ENCODE peak calls at places on chromosomes 12 and 14, in ten cellular contexts. E is fibroblast of the aortic adventitia, I is GM20000, J is GM13976, W is lower leg skin, U is GM12878, Y is A549, D is nephron progenitor cell, N is left lung, Z is AG10803. P is an unnamed sample.

GRCh38 chr14:40616579-40616978 is 990.1 kb upstream of the LRFN5 start:
- DNase-seq in E (no peak), I (no peak), J (no peak), W (no peak), U (no peak), Y (no peak), D (no peak), N (no peak), Z (no peak), P (no peak)

GRCh38 chr12:116194935-116195431 is 82.5 kb downstream of the MED13L start:
- DNase-seq in E (no peak), I (peak; percentile 47), J (peak; percentile 40), W (no peak), U (peak; percentile 79), Y (peak; percentile 14), D (no peak), N (no peak), Z (no peak), P (no peak)

GRCh38 chr12:6205144-6205539 is 4.9 kb downstream of the CD9 start:
- DNase-seq in E (peak; percentile 51), I (no peak), J (no peak), W (no peak), U (no peak), Y (no peak), D (no peak), N (no peak), Z (no peak), P (no peak)

GRCh38 chr12:118544569-118544968 is 168.2 kb downstream of the SUDS3 start:
- DNase-seq in E (no peak), I (no peak), J (no peak), W (no peak), U (no peak), Y (peak; percentile 27), D (no peak), N (no peak), Z (peak; percentile 5), P (no peak)

GRCh38 chr14:102893452-102893851 is 29.0 kb upstream of the AMN start:
- DNase-seq in E (peak; percentile 95), I (no peak), J (peak; percentile 39), W (peak; percentile 91), U (peak; percentile 17), Y (no peak), D (no peak), N (no peak), Z (peak; percentile 98), P (no peak)

GRCh38 chr14:45181329-45181728 is 45.6 kb downstream of the FANCM start:
- DNase-seq in E (no peak), I (no peak), J (no peak), W (no peak), U (no peak), Y (no peak), D (no peak), N (no peak), Z (no peak), P (no peak)

GRCh38 chr14:48417715-48418500 is 742.5 kb upstream of the MDGA2 start:
- DNase-seq in E (no peak), I (no peak), J (no peak), W (no peak), U (no peak), Y (no peak), D (no peak), N (peak; percentile 31), Z (no peak), P (no peak)

GRCh38 chr12:51434305-51434704 is 9.7 kb downstream of the SLC4A8 start:
- DNase-seq in E (no peak), I (no peak), J (no peak), W (no peak), U (no peak), Y (no peak), D (no peak), N (no peak), Z (no peak), P (no peak)

GRCh38 chr12:38456769-38457168 is 140.2 kb downstream of the ALG10B start:
- DNase-seq in E (no peak), I (no peak), J (no peak), W (no peak), U (no peak), Y (no peak), D (no peak), N (no peak), Z (no peak), P (no peak)

GRCh38 chr12:89824822-89825221 is 116.2 kb upstream of the ATP2B1 start:
- DNase-seq in E (no peak), I (no peak), J (no peak), W (no peak), U (no peak), Y (peak; percentile 30), D (no peak), N (no peak), Z (no peak), P (no peak)

GRCh38 chr12:27970981-27971489 is 1.5 kb downstream of the PTHLH start:
- DNase-seq in E (peak; percentile 34), I (peak; percentile 36), J (peak; percentile 17), W (no peak), U (no peak), Y (no peak), D (peak; percentile 26), N (no peak), Z (no peak), P (peak; percentile 2)

GRCh38 chr12:119683816-119684215 is 15.9 kb downstream of the PRKAB1 start:
- DNase-seq in E (no peak), I (no peak), J (no peak), W (no peak), U (no peak), Y (no peak), D (no peak), N (no peak), Z (no peak), P (no peak)

GRCh38 chr12:121964813-121965643 is 46.6 kb downstream of the CFAP251 start:
- DNase-seq in E (peak; percentile 94), I (no peak), J (no peak), W (no peak), U (no peak), Y (no peak), D (no peak), N (no peak), Z (peak; percentile 89), P (no peak)

GRCh38 chr12:2586159-2587035 is 208.4 kb upstream of the FKBP4 start:
- DNase-seq in E (no peak), I (no peak), J (no peak), W (no peak), U (no peak), Y (no peak), D (no peak), N (no peak), Z (no peak), P (no peak)

GRCh38 chr12:49720214-49720613 is 13.0 kb upstream of the FMNL3 start:
- DNase-seq in E (no peak), I (no peak), J (no peak), W (no peak), U (no peak), Y (no peak), D (no peak), N (no peak), Z (peak; percentile 15), P (no peak)

GRCh38 chr14:99206053-99206452 is 65.9 kb downstream of the BCL11B start:
- DNase-seq in E (no peak), I (no peak), J (no peak), W (no peak), U (no peak), Y (no peak), D (no peak), N (no peak), Z (no peak), P (no peak)

DNA sequence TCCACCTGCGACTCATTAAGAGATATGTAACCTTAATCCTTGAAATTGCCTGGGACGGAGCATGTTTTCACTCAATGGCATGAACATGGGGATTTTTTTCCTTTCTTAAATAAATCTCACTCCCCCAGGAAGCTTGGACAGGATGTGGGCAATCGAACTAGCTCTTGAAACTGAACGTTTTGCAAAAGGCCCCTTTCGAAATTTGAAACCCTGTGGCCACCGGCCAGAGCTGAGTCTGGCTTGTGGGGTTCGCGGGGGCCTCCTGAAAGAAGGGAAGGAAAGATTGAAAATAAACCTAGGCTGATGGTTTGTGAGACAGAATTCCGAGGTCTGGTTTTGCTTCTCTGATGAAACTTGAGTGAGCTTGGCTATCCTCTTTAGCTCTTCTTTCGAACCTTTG is 101.4 kb upstream of the RTL1 start:
- DNase-seq in E (no peak), I (no peak), J (no peak), W (peak; percentile 59), U (no peak), Y (no peak), D (no peak), N (no peak), Z (peak; percentile 74), P (no peak)
- TF ChIP-seq CTCF in E (no peak), I (no peak), J (no peak), W (no peak), U (no peak), Y (no peak), D (no peak), N (no peak), Z (no peak), P (no peak)

DNA sequence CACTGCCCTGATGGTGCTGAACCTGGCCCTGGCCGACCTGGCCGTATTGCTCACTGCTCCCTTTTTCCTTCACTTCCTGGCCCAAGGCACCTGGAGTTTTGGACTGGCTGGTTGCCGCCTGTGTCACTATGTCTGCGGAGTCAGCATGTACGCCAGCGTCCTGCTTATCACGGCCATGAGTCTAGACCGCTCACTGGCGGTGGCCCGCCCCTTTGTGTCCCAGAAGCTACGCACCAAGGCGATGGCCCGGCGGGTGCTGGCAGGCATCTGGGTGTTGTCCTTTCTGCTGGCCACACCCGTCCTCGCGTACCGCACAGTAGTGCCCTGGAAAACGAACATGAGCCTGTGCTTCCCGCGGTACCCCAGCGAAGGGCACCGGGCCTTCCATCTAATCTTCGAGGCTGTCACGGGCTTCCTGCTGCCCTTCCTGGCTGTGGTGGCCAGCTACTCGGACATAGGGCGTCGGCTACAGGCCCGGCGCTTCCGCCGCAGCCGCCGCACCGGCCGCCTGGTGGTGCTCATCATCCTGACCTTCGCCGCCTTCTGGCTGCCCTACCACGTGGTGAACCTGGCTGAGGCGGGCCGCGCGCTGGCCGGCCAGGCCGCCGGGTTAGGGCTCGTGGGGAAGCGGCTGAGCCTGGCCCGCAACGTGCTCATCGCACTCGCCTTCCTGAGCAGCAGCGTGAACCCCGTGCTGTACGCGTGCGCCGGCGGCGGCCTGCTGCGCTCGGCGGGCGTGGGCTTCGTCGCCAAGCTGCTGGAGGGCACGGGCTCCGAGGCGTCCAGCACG is 4.7 kb downstream of the LTB4R start:
- DNase-seq in E (no peak), I (no peak), J (no peak), W (peak; percentile 91), U (no peak), Y (no peak), D (no peak), N (peak; percentile 80), Z (no peak), P (no peak)
- TF ChIP-seq CTCF in E (no peak), I (no peak), J (no peak), W (no peak), U (no peak), Y (no peak), D (no peak), N (peak; percentile 33), Z (peak; percentile 24), P (no peak)

GRCh38 chr14:64841121-64841611 is 38.5 kb downstream of the SPTB start:
- DNase-seq in E (peak; percentile 61), I (no peak), J (no peak), W (peak; percentile 46), U (no peak), Y (peak; percentile 69), D (peak; percentile 54), N (no peak), Z (peak; percentile 66), P (no peak)
- TF ChIP-seq CTCF in E (peak; percentile 53), I (no peak), J (no peak), W (no peak), U (no peak), Y (peak; percentile 45), D (peak; percentile 59), N (no peak), Z (peak; percentile 58), P (peak; percentile 60)

GRCh38 chr12:107990325-107990724 is 138.8 kb upstream of the WSCD2 start:
- DNase-seq in E (no peak), I (peak; percentile 26), J (peak; percentile 5), W (no peak), U (no peak), Y (peak; percentile 49), D (peak; percentile 66), N (no peak), Z (no peak), P (peak; percentile 20)
- TF ChIP-seq CTCF in E (peak; percentile 16), I (no peak), J (peak; percentile 38), W (no peak), U (peak; percentile 48), Y (peak; percentile 53), D (peak; percentile 55), N (peak; percentile 18), Z (peak; percentile 36), P (peak; percentile 70)